ENCODE peak calls at places on chromosomes 12 and 14, in seven cellular contexts. F is mucosa of descending colon, R is HS-27A, C is heart left ventricle, T is stomach, M is Calu3, K is EH. E is an unnamed sample.

GRCh38 chr14:50379563-50379962 is 17.1 kb downstream of the CDKL1 start:
- DNase-seq in C (no peak), T (no peak), M (no peak), R (no peak), F (no peak), K (no peak), E (no peak)

GRCh38 chr14:104665663-104666522 is 23.5 kb upstream of the INF2 start:
- DNase-seq in F (peak; percentile 67), M (peak; percentile 95), R (no peak), T (peak; percentile 80), C (no peak), K (peak; percentile 22), E (no peak)

GRCh38 chr14:98913967-98914620 is 357.9 kb downstream of the BCL11B start:
- DNase-seq in M (no peak), R (no peak), F (no peak), T (no peak), K (no peak), C (no peak), E (no peak)

GRCh38 chr12:98635657-98636323 is 8.8 kb downstream of the IKBIP start:
- DNase-seq in K (peak; percentile 70), M (no peak), R (peak; percentile 60), T (no peak), C (no peak), F (no peak), E (no peak)

GRCh38 chr14:95309261-95310051 is 10.3 kb downstream of the CLMN start:
- DNase-seq in R (no peak), C (no peak), F (no peak), T (no peak), K (no peak), M (no peak), E (no peak)

GRCh38 chr14:38016497-38016896 is 191.2 kb upstream of the SSTR1 start:
- DNase-seq in R (no peak), M (no peak), F (no peak), C (no peak), T (no peak), K (peak; percentile 12), E (no peak)

GRCh38 chr12:9745191-9745590 is 12.3 kb upstream of the CLECL1 start:
- DNase-seq in C (no peak), M (no peak), K (no peak), T (no peak), R (no peak), F (no peak), E (no peak)

GRCh38 chr12:67400742-67401141 is 131.6 kb downstream of the CAND1 start:
- DNase-seq in T (no peak), R (no peak), M (no peak), K (no peak), C (no peak), F (no peak), E (no peak)

GRCh38 chr14:95520346-95520745 is 3.9 kb upstream of the SYNE3 start:
- DNase-seq in K (no peak), F (no peak), T (no peak), M (no peak), R (no peak), C (peak; percentile 19), E (no peak)

GRCh38 chr14:58131386-58131785 is 20.6 kb downstream of the ARMH4 start:
- DNase-seq in R (no peak), K (peak; percentile 15), T (no peak), C (no peak), M (no peak), F (no peak), E (no peak)

GRCh38 chr12:62716866-62717477 is 218.0 kb downstream of the PPM1H start:
- DNase-seq in M (peak; percentile 53), K (no peak), T (no peak), R (no peak), C (no peak), F (no peak), E (no peak)

GRCh38 chr14:105077649-105077995 is 12.4 kb upstream of the GPR132 start:
- DNase-seq in C (no peak), T (no peak), R (no peak), F (peak; percentile 50), K (no peak), M (no peak), E (no peak)

E was measured in psoas muscle.